ENCODE peak calls at places on chromosomes 3 and 15, in six cellular contexts. One of them, this sample, is unnamed.

GRCh38 chr15:64904189-64904588 is 7.5 kb upstream of the ANKDD1A start:
- DNase-seq in activated CD4-positive, alpha-beta T cell treated with anti-CD3 and anti-CD28 coated beads for 24 hours: no peak
- DNase-seq in SK-MEL-5: no peak
- DNase-seq in stimulated activated CD4-positive, alpha-beta T cell treated with anti-CD3 and anti-CD28 coated beads, Interleukin-1b, Interleukin-23, amount 100 ng/mL, for 48 hours: no peak
- DNase-seq in ovary: no peak
- DNase-seq in uterus: no peak
- DNase-seq in this sample: peak

GRCh38 chr3:184360834-184361531 is 422 bp downstream of the CLCN2 start:
- DNase-seq in stimulated activated CD4-positive, alpha-beta T cell treated with anti-CD3 and anti-CD28 coated beads, Interleukin-1b, Interleukin-23, amount 100 ng/mL, for 48 hours: no peak
- DNase-seq in SK-MEL-5: no peak
- DNase-seq in ovary: no peak
- DNase-seq in uterus: no peak
- DNase-seq in activated CD4-positive, alpha-beta T cell treated with anti-CD3 and anti-CD28 coated beads for 24 hours: no peak
- DNase-seq in this sample: no peak

GRCh38 chr3:12286927-12287726 is 1.7 kb upstream of the PPARG start:
- DNase-seq in stimulated activated CD4-positive, alpha-beta T cell treated with anti-CD3 and anti-CD28 coated beads, Interleukin-1b, Interleukin-23, amount 100 ng/mL, for 48 hours: no peak
- DNase-seq in ovary: peak
- DNase-seq in activated CD4-positive, alpha-beta T cell treated with anti-CD3 and anti-CD28 coated beads for 24 hours: no peak
- DNase-seq in uterus: peak
- DNase-seq in SK-MEL-5: no peak
- DNase-seq in this sample: peak

GRCh38 chr15:39511000-39511914 is 69.6 kb upstream of the THBS1 start:
- DNase-seq in uterus: peak
- DNase-seq in ovary: peak
- DNase-seq in stimulated activated CD4-positive, alpha-beta T cell treated with anti-CD3 and anti-CD28 coated beads, Interleukin-1b, Interleukin-23, amount 100 ng/mL, for 48 hours: no peak
- DNase-seq in SK-MEL-5: peak
- DNase-seq in activated CD4-positive, alpha-beta T cell treated with anti-CD3 and anti-CD28 coated beads for 24 hours: no peak
- DNase-seq in this sample: peak

GRCh38 chr3:126545544-126545943 is 13.2 kb downstream of the C3orf22 start:
- DNase-seq in activated CD4-positive, alpha-beta T cell treated with anti-CD3 and anti-CD28 coated beads for 24 hours: no peak
- DNase-seq in stimulated activated CD4-positive, alpha-beta T cell treated with anti-CD3 and anti-CD28 coated beads, Interleukin-1b, Interleukin-23, amount 100 ng/mL, for 48 hours: no peak
- DNase-seq in SK-MEL-5: no peak
- DNase-seq in uterus: peak
- DNase-seq in ovary: peak
- DNase-seq in this sample: no peak

GRCh38 chr15:79440355-79440908 is 8.3 kb downstream of the MINAR1 start:
- DNase-seq in stimulated activated CD4-positive, alpha-beta T cell treated with anti-CD3 and anti-CD28 coated beads, Interleukin-1b, Interleukin-23, amount 100 ng/mL, for 48 hours: no peak
- DNase-seq in SK-MEL-5: no peak
- DNase-seq in uterus: no peak
- DNase-seq in ovary: no peak
- DNase-seq in activated CD4-positive, alpha-beta T cell treated with anti-CD3 and anti-CD28 coated beads for 24 hours: no peak
- DNase-seq in this sample: no peak

GRCh38 chr3:72298201-72299155 is 513.5 kb upstream of the PROK2 start:
- DNase-seq in ovary: peak
- DNase-seq in uterus: no peak
- DNase-seq in activated CD4-positive, alpha-beta T cell treated with anti-CD3 and anti-CD28 coated beads for 24 hours: no peak
- DNase-seq in SK-MEL-5: no peak
- DNase-seq in stimulated activated CD4-positive, alpha-beta T cell treated with anti-CD3 and anti-CD28 coated beads, Interleukin-1b, Interleukin-23, amount 100 ng/mL, for 48 hours: no peak
- DNase-seq in this sample: no peak

GRCh38 chr3:181317521-181317920 is 328.0 kb upstream of the DNAJC19 start:
- DNase-seq in stimulated activated CD4-positive, alpha-beta T cell treated with anti-CD3 and anti-CD28 coated beads, Interleukin-1b, Interleukin-23, amount 100 ng/mL, for 48 hours: no peak
- DNase-seq in activated CD4-positive, alpha-beta T cell treated with anti-CD3 and anti-CD28 coated beads for 24 hours: no peak
- DNase-seq in SK-MEL-5: no peak
- DNase-seq in ovary: no peak
- DNase-seq in uterus: no peak
- DNase-seq in this sample: no peak

GRCh38 chr15:88624156-88624970 is 3.2 kb downstream of the AEN start:
- DNase-seq in SK-MEL-5: peak
- DNase-seq in activated CD4-positive, alpha-beta T cell treated with anti-CD3 and anti-CD28 coated beads for 24 hours: no peak
- DNase-seq in stimulated activated CD4-positive, alpha-beta T cell treated with anti-CD3 and anti-CD28 coated beads, Interleukin-1b, Interleukin-23, amount 100 ng/mL, for 48 hours: peak
- DNase-seq in uterus: no peak
- DNase-seq in ovary: no peak
- DNase-seq in this sample: no peak

GRCh38 chr3:59101091-59101738 is 51.4 kb upstream of the CFAP20DC start:
- DNase-seq in uterus: no peak
- DNase-seq in ovary: no peak
- DNase-seq in stimulated activated CD4-positive, alpha-beta T cell treated with anti-CD3 and anti-CD28 coated beads, Interleukin-1b, Interleukin-23, amount 100 ng/mL, for 48 hours: no peak
- DNase-seq in activated CD4-positive, alpha-beta T cell treated with anti-CD3 and anti-CD28 coated beads for 24 hours: no peak
- DNase-seq in SK-MEL-5: peak
- DNase-seq in this sample: no peak

GRCh38 chr3:177211503-177212277 is 14.4 kb upstream of the TBL1XR1 start:
- DNase-seq in uterus: no peak
- DNase-seq in SK-MEL-5: no peak
- DNase-seq in ovary: no peak
- DNase-seq in stimulated activated CD4-positive, alpha-beta T cell treated with anti-CD3 and anti-CD28 coated beads, Interleukin-1b, Interleukin-23, amount 100 ng/mL, for 48 hours: no peak
- DNase-seq in activated CD4-positive, alpha-beta T cell treated with anti-CD3 and anti-CD28 coated beads for 24 hours: no peak
- DNase-seq in this sample: no peak

GRCh38 chr3:21599890-21600289 is 151.1 kb downstream of the ZNF385D start:
- DNase-seq in ovary: no peak
- DNase-seq in SK-MEL-5: no peak
- DNase-seq in activated CD4-positive, alpha-beta T cell treated with anti-CD3 and anti-CD28 coated beads for 24 hours: no peak
- DNase-seq in stimulated activated CD4-positive, alpha-beta T cell treated with anti-CD3 and anti-CD28 coated beads, Interleukin-1b, Interleukin-23, amount 100 ng/mL, for 48 hours: no peak
- DNase-seq in uterus: no peak
- DNase-seq in this sample: no peak

GRCh38 chr3:81581966-81582599 is 179.4 kb downstream of the GBE1 start:
- DNase-seq in uterus: peak
- DNase-seq in activated CD4-positive, alpha-beta T cell treated with anti-CD3 and anti-CD28 coated beads for 24 hours: no peak
- DNase-seq in SK-MEL-5: peak
- DNase-seq in ovary: no peak
- DNase-seq in stimulated activated CD4-positive, alpha-beta T cell treated with anti-CD3 and anti-CD28 coated beads, Interleukin-1b, Interleukin-23, amount 100 ng/mL, for 48 hours: peak
- DNase-seq in this sample: no peak

GRCh38 chr3:83321891-83322290 is 1560.4 kb upstream of the GBE1 start:
- DNase-seq in uterus: no peak
- DNase-seq in ovary: no peak
- DNase-seq in stimulated activated CD4-positive, alpha-beta T cell treated with anti-CD3 and anti-CD28 coated beads, Interleukin-1b, Interleukin-23, amount 100 ng/mL, for 48 hours: no peak
- DNase-seq in activated CD4-positive, alpha-beta T cell treated with anti-CD3 and anti-CD28 coated beads for 24 hours: no peak
- DNase-seq in SK-MEL-5: no peak
- DNase-seq in this sample: no peak

GRCh38 chr3:187247398-187247797 is 44.1 kb downstream of the MASP1 start:
- DNase-seq in uterus: no peak
- DNase-seq in SK-MEL-5: peak
- DNase-seq in ovary: no peak
- DNase-seq in activated CD4-positive, alpha-beta T cell treated with anti-CD3 and anti-CD28 coated beads for 24 hours: no peak
- DNase-seq in stimulated activated CD4-positive, alpha-beta T cell treated with anti-CD3 and anti-CD28 coated beads, Interleukin-1b, Interleukin-23, amount 100 ng/mL, for 48 hours: no peak
- DNase-seq in this sample: no peak

GRCh38 chr3:106089806-106090205 is 221.0 kb upstream of the CBLB start:
- DNase-seq in ovary: no peak
- DNase-seq in SK-MEL-5: peak
- DNase-seq in uterus: no peak
- DNase-seq in stimulated activated CD4-positive, alpha-beta T cell treated with anti-CD3 and anti-CD28 coated beads, Interleukin-1b, Interleukin-23, amount 100 ng/mL, for 48 hours: no peak
- DNase-seq in activated CD4-positive, alpha-beta T cell treated with anti-CD3 and anti-CD28 coated beads for 24 hours: no peak
- DNase-seq in this sample: no peak

GRCh38 chr3:13702226-13702820 is 153.4 kb downstream of the FBLN2 start:
- DNase-seq in SK-MEL-5: no peak
- DNase-seq in stimulated activated CD4-positive, alpha-beta T cell treated with anti-CD3 and anti-CD28 coated beads, Interleukin-1b, Interleukin-23, amount 100 ng/mL, for 48 hours: no peak
- DNase-seq in ovary: no peak
- DNase-seq in uterus: no peak
- DNase-seq in activated CD4-positive, alpha-beta T cell treated with anti-CD3 and anti-CD28 coated beads for 24 hours: no peak
- DNase-seq in this sample: peak

GRCh38 chr3:13462822-13463221 is 17.3 kb upstream of the HDAC11 start:
- DNase-seq in activated CD4-positive, alpha-beta T cell treated with anti-CD3 and anti-CD28 coated beads for 24 hours: no peak
- DNase-seq in ovary: no peak
- DNase-seq in uterus: no peak
- DNase-seq in SK-MEL-5: no peak
- DNase-seq in stimulated activated CD4-positive, alpha-beta T cell treated with anti-CD3 and anti-CD28 coated beads, Interleukin-1b, Interleukin-23, amount 100 ng/mL, for 48 hours: no peak
- DNase-seq in this sample: no peak

GRCh38 chr3:37904614-37905047 is 43.0 kb downstream of the CTDSPL start:
- DNase-seq in ovary: no peak
- DNase-seq in uterus: no peak
- DNase-seq in activated CD4-positive, alpha-beta T cell treated with anti-CD3 and anti-CD28 coated beads for 24 hours: no peak
- DNase-seq in stimulated activated CD4-positive, alpha-beta T cell treated with anti-CD3 and anti-CD28 coated beads, Interleukin-1b, Interleukin-23, amount 100 ng/mL, for 48 hours: no peak
- DNase-seq in SK-MEL-5: no peak
- DNase-seq in this sample: no peak

This sample was measured in left ventricle myocardium inferior.